ENCODE peak calls at places on chromosomes 6 and 20, in six cellular contexts. L, Y, S, E, B and U are unnamed samples.

GRCh38 chr20:13786143-13786828 is 1.5 kb downstream of the NDUFAF5 start:
- DNase-seq in B (no peak), E (no peak), S (no peak), Y (no peak), L (no peak), U (no peak)

GRCh38 chr6:26538936-26539615 is 910 bp downstream of the HMGN4 start:
- DNase-seq in E (no peak), Y (no peak), L (no peak), S (no peak), B (peak; percentile 66), U (no peak)

GRCh38 chr6:105317607-105318533 is 85.0 kb downstream of the PREP start:
- DNase-seq in L (no peak), B (peak; percentile 30), Y (no peak), E (no peak), S (no peak), U (no peak)

GRCh38 chr6:98467902-98468301 is 366.5 kb upstream of the POU3F2 start:
- DNase-seq in Y (no peak), B (no peak), E (no peak), S (no peak), L (no peak), U (no peak)

GRCh38 chr6:30394139-30394538 is 49.2 kb downstream of the RPP21 start:
- DNase-seq in Y (no peak), L (no peak), S (no peak), E (no peak), B (no peak), U (no peak)

GRCh38 chr6:65631711-65632110 is 75.3 kb downstream of the EYS start:
- DNase-seq in Y (no peak), S (no peak), B (no peak), L (no peak), E (no peak), U (no peak)

GRCh38 chr20:19973920-19974620 is 43.1 kb upstream of the NAA20 start:
- DNase-seq in S (peak; percentile 59), L (no peak), E (peak; percentile 94), Y (peak; percentile 39), B (no peak), U (peak; percentile 83)

GRCh38 chr6:9138856-9139426 is 703.6 kb upstream of the SLC35B3 start:
- DNase-seq in B (no peak), Y (no peak), E (peak; percentile 76), L (no peak), S (no peak), U (peak; percentile 5)

GRCh38 chr6:16543491-16543890 is 217.8 kb downstream of the ATXN1 start:
- DNase-seq in E (peak; percentile 62), B (no peak), L (no peak), S (no peak), Y (no peak), U (no peak)

GRCh38 chr6:16539086-16539931 is 222.0 kb downstream of the ATXN1 start:
- DNase-seq in Y (no peak), E (no peak), S (no peak), B (no peak), L (no peak), U (no peak)

GRCh38 chr6:16544521-16544920 is 216.7 kb downstream of the ATXN1 start:
- DNase-seq in L (no peak), S (no peak), B (no peak), Y (no peak), E (no peak), U (no peak)

GRCh38 chr6:16544006-16544405 is 217.3 kb downstream of the ATXN1 start:
- DNase-seq in E (peak; percentile 85), L (no peak), B (peak; percentile 24), Y (no peak), S (peak; percentile 77), U (peak; percentile 21)

DNA sequence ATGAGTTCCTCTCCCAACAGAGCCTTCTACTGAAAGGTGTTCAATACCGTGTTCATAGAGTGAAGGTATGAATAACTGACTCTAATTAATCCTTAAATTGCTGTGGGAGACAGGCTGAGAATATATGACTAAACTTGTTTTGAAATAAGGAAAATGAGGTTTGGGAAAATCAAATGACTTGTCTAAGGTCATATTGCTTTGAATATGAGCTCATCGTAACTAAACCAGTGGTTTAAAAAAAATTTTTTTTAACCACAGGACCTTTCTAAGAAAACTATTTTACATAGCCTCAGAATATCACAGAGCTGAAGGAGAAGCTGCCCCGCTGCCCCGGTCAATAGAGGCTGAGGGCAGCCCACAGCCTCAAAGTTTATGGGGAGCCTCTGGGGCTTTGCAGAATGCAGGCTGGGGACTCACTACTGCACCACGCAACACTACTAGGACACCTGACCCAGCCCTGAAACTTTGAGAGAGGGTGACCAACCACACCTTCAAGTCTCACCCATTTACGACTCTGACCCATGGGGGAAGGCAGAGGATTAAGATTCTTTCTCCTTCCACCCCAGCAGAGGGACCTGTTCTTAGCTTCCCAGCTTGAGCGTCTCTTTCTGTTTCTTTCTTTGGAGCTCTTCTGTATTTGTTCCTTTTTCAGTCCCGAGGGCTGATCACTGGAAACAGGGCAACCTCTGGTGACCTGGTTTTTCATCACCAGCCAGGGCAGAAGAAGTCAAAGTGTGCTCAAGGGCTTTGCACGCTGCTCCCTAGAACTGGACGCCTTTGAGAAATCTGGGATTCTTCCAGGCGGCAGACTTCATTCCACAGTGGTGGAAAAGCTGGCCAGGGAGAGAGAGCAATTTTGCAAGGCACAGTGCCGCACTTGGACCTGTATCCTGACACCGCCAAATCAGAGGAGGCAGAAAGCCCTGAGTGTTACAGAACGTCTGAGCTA is 220.2 kb downstream of the ATXN1 start:
- DNase-seq in L (no peak), Y (no peak), B (peak; percentile 8), S (no peak), E (peak; percentile 45), U (no peak)
- TF ChIP-seq CTCF in L (no peak), Y (no peak), B (peak; percentile 13), S (no peak), E (no peak), U (peak; percentile 8)

GRCh38 chr20:50110141-50111047 is 2.6 kb downstream of the UBE2V1 start:
- DNase-seq in L (no peak), Y (peak; percentile 87), S (no peak), E (peak; percentile 59), B (no peak), U (peak; percentile 51)
- H3K4me3 ChIP-seq in L (no peak overlapping the region), Y (peak overlapping the region; percentile 96), S (peak overlapping the region; percentile 89), E (peak overlapping the region; percentile 88), B (no peak overlapping the region), U (no peak overlapping the region)

DNA sequence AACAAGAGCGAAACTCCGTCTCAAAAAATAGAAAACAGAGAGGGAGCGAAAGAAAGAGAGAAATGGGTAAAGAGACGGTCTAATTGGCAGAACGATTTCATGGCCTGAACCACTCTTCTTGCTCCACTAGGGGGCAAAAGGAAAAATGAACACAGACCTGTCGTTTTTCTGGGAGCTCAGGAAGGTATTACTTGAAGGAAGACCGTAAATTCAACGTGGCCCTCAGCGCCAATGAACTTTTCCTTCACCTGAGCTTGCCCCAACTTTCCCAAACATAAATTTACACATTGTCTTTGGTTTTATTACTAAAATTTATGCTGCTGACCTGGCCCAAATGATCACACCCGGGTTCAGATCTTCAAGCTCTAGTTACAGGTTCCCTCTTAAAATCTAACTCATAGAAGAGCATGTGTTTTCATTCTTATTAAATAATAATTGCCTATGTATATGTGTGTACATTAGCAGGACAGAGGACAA is 67.3 kb downstream of the ATP9A start:
- DNase-seq in S (no peak), L (peak; percentile 31), E (peak; percentile 40), Y (peak; percentile 19), B (peak; percentile 61), U (peak; percentile 36)
- TF ChIP-seq CTCF in S (peak; percentile 53), L (peak; percentile 88), E (peak; percentile 81), Y (peak; percentile 56), B (peak; percentile 62), U (peak; percentile 73)

GRCh38 chr6:37005061-37005810 is at the start of gene FGD2:
- DNase-seq in E (no peak), L (no peak), S (no peak), Y (no peak), B (no peak), U (no peak)
- H3K4me3 ChIP-seq in E (no peak within 1 kb of the TSS), L (no peak within 1 kb of the TSS), S (peak within 1 kb of the TSS; percentile 48), Y (peak within 1 kb of the TSS; percentile 14), B (no peak within 1 kb of the TSS), U (no peak within 1 kb of the TSS)